ENCODE peak calls at places on chromosomes 3 and 15, in ten cellular contexts. S is CD8-positive, alpha-beta T cell; B is CD14-positive monocyte; R is osteoblast; I is fibroblast of lung; O is astrocyte of the spinal cord; J is MCF 10A; F is astrocyte; U is osteocyte; N is right lobe of liver. A is an unnamed sample.

GRCh38 chr3:135965506-135966348 is at the start of gene PPP2R3A:
- DNase-seq in S (peak), B (peak), R (peak), I (peak), O (peak), J (peak), F (peak), U (peak), N (peak), A (peak)

GRCh38 chr15:68997930-68998777 is 16.3 kb upstream of the NOX5 start:
- DNase-seq in S (no peak), B (no peak), R (no peak), I (no peak), O (no peak), J (no peak), F (no peak), U (peak), N (no peak), A (no peak)

GRCh38 chr15:24823473-24823872 is 131.3 kb upstream of the SNRPN start:
- DNase-seq in S (no peak), B (no peak), R (no peak), I (no peak), O (no peak), J (no peak), F (no peak), U (no peak), N (no peak), A (no peak)

GRCh38 chr15:59746777-59747176 is 57.7 kb upstream of the BNIP2 start:
- DNase-seq in S (no peak), B (no peak), R (no peak), I (no peak), O (no peak), J (no peak), F (no peak), U (no peak), N (no peak), A (no peak)

GRCh38 chr3:71310595-71311319 is 272.8 kb downstream of the FOXP1 start:
- DNase-seq in S (no peak), B (no peak), R (no peak), I (peak), O (peak), J (peak), F (peak), U (no peak), N (no peak), A (peak)

GRCh38 chr3:120558784-120559227 is 37.3 kb upstream of the NDUFB4 start:
- DNase-seq in S (peak), B (peak), R (peak), I (peak), O (peak), J (peak), F (peak), U (peak), N (peak), A (peak)

GRCh38 chr15:55758580-55758986 is 15.6 kb upstream of the PRTG start:
- DNase-seq in S (no peak), B (no peak), R (no peak), I (no peak), O (no peak), J (no peak), F (no peak), U (no peak), N (no peak), A (no peak)

GRCh38 chr15:50064674-50065073 is 54.4 kb downstream of the ATP8B4 start:
- DNase-seq in S (no peak), B (peak), R (no peak), I (no peak), O (no peak), J (no peak), F (no peak), U (no peak), N (no peak), A (no peak)

GRCh38 chr3:61562810-61563613 is 1.6 kb downstream of the PTPRG start:
- DNase-seq in S (no peak), B (no peak), R (peak), I (peak), O (peak), J (peak), F (no peak), U (no peak), N (peak), A (peak)

GRCh38 chr3:183094711-183095110 is 4.6 kb downstream of the MCCC1 start:
- DNase-seq in S (no peak), B (no peak), R (no peak), I (no peak), O (no peak), J (peak), F (no peak), U (no peak), N (no peak), A (no peak)

GRCh38 chr3:181278468-181279238 is 289.1 kb upstream of the DNAJC19 start:
- DNase-seq in S (no peak), B (no peak), R (no peak), I (no peak), O (peak), J (peak), F (no peak), U (no peak), N (no peak), A (no peak)

GRCh38 chr3:177554900-177555759 is 357.8 kb upstream of the TBL1XR1 start:
- DNase-seq in S (no peak), B (no peak), R (peak), I (peak), O (peak), J (peak), F (peak), U (no peak), N (no peak), A (no peak)

GRCh38 chr15:61118885-61119284 is 110.2 kb downstream of the RORA start:
- DNase-seq in S (no peak), B (no peak), R (no peak), I (no peak), O (no peak), J (peak), F (no peak), U (no peak), N (no peak), A (no peak)

GRCh38 chr15:101008158-101009139 is 89.3 kb downstream of the LRRK1 start:
- DNase-seq in S (peak), B (peak), R (peak), I (peak), O (peak), J (peak), F (peak), U (peak), N (peak), A (peak)

GRCh38 chr3:129233538-129233937 is 15.9 kb upstream of the COPG1 start:
- DNase-seq in S (no peak), B (peak), R (no peak), I (no peak), O (no peak), J (no peak), F (no peak), U (no peak), N (no peak), A (no peak)

GRCh38 chr3:64832098-64832497 is 144.3 kb upstream of the ADAMTS9 start:
- DNase-seq in S (no peak), B (no peak), R (peak), I (no peak), O (no peak), J (no peak), F (no peak), U (no peak), N (no peak), A (no peak)

DNA sequence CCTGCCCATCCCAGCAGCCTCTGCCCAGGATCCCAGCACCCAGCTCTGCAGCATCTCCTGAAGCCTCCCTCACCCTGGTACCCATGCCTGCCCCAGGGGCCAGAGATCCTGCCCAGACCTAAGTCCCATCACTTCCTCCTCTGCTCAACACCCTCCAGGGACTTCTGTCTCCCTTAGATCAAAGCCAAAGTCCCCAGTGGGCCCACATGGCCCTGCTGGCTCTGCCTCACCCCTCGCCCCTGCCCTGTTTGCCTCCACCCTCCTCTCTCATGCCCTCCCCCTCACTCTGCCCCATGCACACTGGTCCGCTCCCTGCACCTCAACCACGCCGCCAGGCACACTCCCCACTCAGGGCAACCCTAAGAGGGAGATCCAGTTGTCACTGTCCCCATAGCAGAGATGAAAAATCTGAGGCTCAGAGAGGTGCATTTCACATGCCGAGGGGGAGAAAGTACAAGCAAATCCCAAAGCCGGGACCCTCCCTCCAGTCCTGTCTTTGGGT is 146.5 kb downstream of the NUP210 start:
- DNase-seq in S (no peak), B (peak), R (peak), I (no peak), O (no peak), J (no peak), F (no peak), U (no peak), N (no peak), A (no peak)
- TF ChIP-seq CTCF in S (no peak), B (no peak), R (no peak), I (no peak), O (no peak), J (no peak), F (no peak), U (no peak), N (no peak), A (no peak)

GRCh38 chr3:185382154-185382553 is 19.2 kb downstream of the MAP3K13 start:
- DNase-seq in S (no peak), B (no peak), R (no peak), I (no peak), O (no peak), J (no peak), F (no peak), U (no peak), N (no peak), A (no peak)

GRCh38 chr3:185381321-185381720 is 18.4 kb downstream of the MAP3K13 start:
- DNase-seq in S (no peak), B (no peak), R (no peak), I (no peak), O (no peak), J (no peak), F (no peak), U (no peak), N (no peak), A (no peak)
- TF ChIP-seq CTCF in S (no peak), B (no peak), R (no peak), I (no peak), O (no peak), J (no peak), F (no peak), U (no peak), N (no peak), A (no peak)

GRCh38 chr3:52380023-52380422 is 63.9 kb downstream of the DNAH1 start:
- DNase-seq in S (no peak), B (no peak), R (no peak), I (no peak), O (no peak), J (no peak), F (no peak), U (no peak), N (no peak), A (no peak)

GRCh38 chr3:52373676-52374075 is 57.6 kb downstream of the DNAH1 start:
- DNase-seq in S (no peak), B (no peak), R (no peak), I (no peak), O (no peak), J (no peak), F (no peak), U (no peak), N (no peak), A (no peak)

GRCh38 chr3:52379610-52380009 is 63.5 kb downstream of the DNAH1 start:
- DNase-seq in S (no peak), B (no peak), R (no peak), I (no peak), O (no peak), J (no peak), F (no peak), U (no peak), N (no peak), A (no peak)

GRCh38 chr3:52372822-52373504 is 56.8 kb downstream of the DNAH1 start:
- DNase-seq in S (peak), B (no peak), R (no peak), I (no peak), O (no peak), J (no peak), F (no peak), U (no peak), N (no peak), A (no peak)

DNA sequence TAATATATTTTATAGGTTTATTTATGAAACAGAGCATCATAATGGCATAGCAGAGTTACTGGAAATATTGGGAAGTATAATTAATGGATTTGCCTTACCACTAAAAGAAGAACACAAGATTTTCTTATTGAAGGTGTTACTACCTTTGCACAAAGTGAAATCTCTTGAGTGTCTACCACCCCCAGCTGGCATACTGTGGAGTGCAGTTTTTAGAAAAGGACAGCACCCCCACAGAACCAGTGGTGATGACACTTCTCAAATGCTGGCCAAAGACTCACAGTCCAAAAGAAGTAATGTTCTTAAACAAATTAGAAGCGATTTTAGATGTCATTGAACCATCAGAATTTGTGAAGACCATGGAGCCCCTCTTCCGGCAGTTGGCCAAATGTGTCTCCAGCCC is 58.1 kb downstream of the DNAH1 start:
- DNase-seq in S (no peak), B (no peak), R (no peak), I (no peak), O (no peak), J (peak), F (no peak), U (no peak), N (no peak), A (no peak)
- TF ChIP-seq CTCF in S (no peak), B (no peak), R (no peak), I (no peak), O (no peak), J (no peak), F (no peak), U (no peak), N (no peak), A (no peak)

GRCh38 chr3:179098388-179099077 is 26.9 kb upstream of the ZMAT3 start:
- DNase-seq in S (no peak), B (no peak), R (peak), I (peak), O (peak), J (peak), F (peak), U (no peak), N (no peak), A (no peak)
- TF ChIP-seq CTCF in S (no peak), B (no peak), R (peak), I (peak), O (peak), J (peak), F (no peak), U (peak), N (no peak), A (no peak)

GRCh38 chr15:74295800-74296199 is 59.7 kb downstream of the CCDC33 start:
- DNase-seq in S (no peak), B (no peak), R (no peak), I (no peak), O (no peak), J (no peak), F (no peak), U (no peak), N (no peak), A (peak)
- TF ChIP-seq CTCF in S (no peak), B (no peak), R (no peak), I (no peak), O (no peak), J (no peak), F (no peak), U (no peak), N (no peak), A (peak)

GRCh38 chr3:9009976-9010545 is 46.8 kb upstream of the RAD18 start:
- DNase-seq in S (no peak), B (no peak), R (no peak), I (no peak), O (no peak), J (no peak), F (no peak), U (no peak), N (no peak), A (no peak)

GRCh38 chr3:9015250-9015649 is 52.0 kb upstream of the RAD18 start:
- DNase-seq in S (no peak), B (no peak), R (no peak), I (no peak), O (no peak), J (no peak), F (no peak), U (no peak), N (no peak), A (no peak)

GRCh38 chr3:9013782-9014181 is 50.5 kb upstream of the RAD18 start:
- DNase-seq in S (no peak), B (no peak), R (no peak), I (no peak), O (no peak), J (no peak), F (no peak), U (no peak), N (no peak), A (no peak)

GRCh38 chr3:9012521-9012920 is 49.2 kb upstream of the RAD18 start:
- DNase-seq in S (no peak), B (no peak), R (no peak), I (no peak), O (no peak), J (no peak), F (no peak), U (no peak), N (no peak), A (no peak)

DNA sequence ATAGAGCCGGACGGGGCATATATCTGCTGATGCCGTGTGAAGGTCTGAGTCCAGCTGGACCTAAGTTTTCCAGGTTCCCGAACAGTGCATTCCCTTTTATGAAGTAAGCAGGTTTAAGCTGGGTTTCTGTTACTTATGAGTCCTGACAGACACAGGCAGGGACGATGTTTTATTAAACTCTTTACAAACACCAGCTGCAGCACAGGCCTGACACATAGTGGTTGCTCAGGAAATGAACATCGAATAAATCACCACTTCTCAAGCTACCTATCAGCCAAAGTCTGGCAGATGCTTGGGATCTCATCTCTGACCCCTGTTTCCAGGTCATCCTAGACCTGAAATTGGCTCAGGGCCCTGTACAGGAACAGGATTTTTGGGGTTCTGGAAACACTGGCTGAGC is 50.9 kb upstream of the RAD18 start:
- DNase-seq in S (no peak), B (no peak), R (no peak), I (peak), O (no peak), J (no peak), F (no peak), U (no peak), N (no peak), A (no peak)
- TF ChIP-seq CTCF in S (no peak), B (no peak), R (peak), I (no peak), O (no peak), J (no peak), F (no peak), U (peak), N (no peak), A (no peak)

DNA sequence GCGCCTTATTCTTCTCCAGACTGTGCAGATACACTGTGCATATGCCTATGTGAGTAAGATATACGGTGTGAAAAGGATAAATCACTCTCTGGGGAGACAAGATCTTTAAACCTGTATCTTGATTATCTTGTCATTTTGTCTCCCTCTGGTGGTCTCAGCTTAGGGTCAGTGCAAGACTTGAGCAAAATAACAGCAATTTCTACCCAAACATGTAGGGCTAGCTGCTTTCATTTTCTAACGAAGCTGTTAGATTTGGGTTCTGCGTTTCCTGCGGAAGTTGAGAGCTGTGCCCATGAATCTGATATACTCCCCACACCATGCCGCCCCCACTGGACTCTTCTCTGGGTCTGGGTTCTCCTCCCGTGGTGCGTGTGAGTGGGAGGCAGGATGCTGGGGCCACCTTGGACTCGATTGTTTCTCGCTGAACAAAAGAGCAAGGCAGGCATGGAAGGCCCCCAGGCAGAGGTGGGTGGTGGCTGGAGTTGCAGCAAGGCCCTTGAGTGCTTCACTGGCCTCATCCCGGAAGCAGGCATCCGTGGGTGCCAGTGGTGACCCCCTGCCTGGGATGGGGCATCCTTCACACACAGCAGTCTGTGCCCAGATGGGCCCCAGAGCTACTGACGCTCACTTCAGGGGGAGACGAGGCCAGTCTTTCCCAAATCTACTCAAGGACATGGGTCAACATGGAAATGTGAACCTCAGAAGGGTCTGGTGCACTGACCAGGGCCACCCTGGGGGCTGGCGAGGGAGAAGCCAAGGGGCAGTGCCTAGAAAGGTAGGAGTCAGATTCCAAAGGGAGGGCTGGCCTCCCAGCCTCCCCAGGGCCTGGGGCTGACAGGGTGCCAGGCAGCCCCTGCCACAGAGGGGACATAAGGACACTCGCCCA is 179.6 kb downstream of the NSMCE3 start:
- DNase-seq in S (no peak), B (peak), R (no peak), I (peak), O (peak), J (no peak), F (peak), U (no peak), N (no peak), A (no peak)
- TF ChIP-seq CTCF in S (no peak), B (no peak), R (peak), I (peak), O (peak), J (no peak), F (peak), U (peak), N (no peak), A (no peak)

GRCh38 chr3:193824365-193824764 is 231.4 kb downstream of the OPA1 start:
- DNase-seq in S (no peak), B (no peak), R (no peak), I (no peak), O (no peak), J (no peak), F (no peak), U (no peak), N (no peak), A (no peak)

GRCh38 chr3:193827831-193828230 is 234.8 kb downstream of the OPA1 start:
- DNase-seq in S (no peak), B (no peak), R (no peak), I (no peak), O (no peak), J (no peak), F (peak), U (no peak), N (no peak), A (no peak)

GRCh38 chr3:193827039-193827669 is 234.1 kb downstream of the OPA1 start:
- DNase-seq in S (no peak), B (no peak), R (no peak), I (no peak), O (peak), J (no peak), F (no peak), U (no peak), N (no peak), A (no peak)

GRCh38 chr3:193825617-193826016 is 232.6 kb downstream of the OPA1 start:
- DNase-seq in S (no peak), B (no peak), R (no peak), I (no peak), O (no peak), J (no peak), F (no peak), U (no peak), N (no peak), A (no peak)

DNA sequence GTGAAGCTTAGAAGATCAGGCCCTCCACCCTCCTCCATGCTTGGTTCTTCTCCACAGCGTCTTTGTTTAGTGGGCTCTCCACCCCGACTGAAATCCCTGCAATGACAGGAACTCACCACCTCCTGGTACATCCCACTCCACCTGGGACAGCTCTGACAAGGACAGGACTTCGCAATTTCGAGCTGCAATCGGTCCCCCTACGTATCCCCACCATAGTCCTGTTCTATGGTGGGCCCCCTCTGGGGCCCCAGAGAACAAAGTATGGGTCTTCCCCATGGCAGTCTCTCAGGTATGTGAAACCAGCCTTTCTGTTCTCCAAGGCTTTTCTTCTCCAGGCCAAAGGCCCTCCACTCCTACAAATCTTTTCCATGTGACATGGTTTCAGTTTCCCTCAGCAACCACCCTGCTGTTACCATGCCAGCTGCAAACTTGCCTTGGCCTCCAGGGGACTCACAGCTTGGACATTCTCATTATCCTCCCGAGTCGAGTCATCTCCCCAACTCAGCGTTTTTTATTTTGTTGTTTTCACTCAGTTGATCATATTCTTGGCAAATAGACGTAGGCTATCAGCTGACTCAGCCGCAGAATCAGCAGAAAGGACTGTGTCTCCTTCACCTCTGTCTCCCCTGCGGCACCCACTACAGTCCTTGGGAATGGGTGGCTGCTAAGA is 233.3 kb downstream of the OPA1 start:
- DNase-seq in S (no peak), B (peak), R (peak), I (peak), O (peak), J (peak), F (peak), U (no peak), N (no peak), A (peak)
- TF ChIP-seq CTCF in S (no peak), B (no peak), R (peak), I (no peak), O (peak), J (no peak), F (no peak), U (peak), N (no peak), A (no peak)